ENCODE peak calls at places on chromosomes 16 and 17, in seven cellular contexts. R is activated effector memory CD4-positive, alpha-beta T cell treated with anti-CD3 and anti-CD28 coated beads, Interleukin-2, amount 50 U/mL, for 16 hours; W is AG09309; Y is activated CD4-positive, alpha-beta T cell treated with anti-CD3 and anti-CD28 coated beads for 48 hours; U is stimulated activated CD4-positive, alpha-beta T cell treated with anti-CD3 and anti-CD28 coated beads, Interleukin-1b, Interleukin-23, amount 100 ng/mL, for 24 hours; J is DMS53; H is bronchial epithelial cell. T is an unnamed sample.

GRCh38 chr17:72588961-72589360 is 468.1 kb downstream of the SOX9 start:
- DNase-seq in U (no peak), W (no peak), Y (peak; percentile 15), R (peak; percentile 73), H (peak; percentile 98), J (peak; percentile 99), T (no peak)

GRCh38 chr16:8961811-8962390 is 1.8 kb downstream of the USP7 start:
- DNase-seq in Y (peak; percentile 19), H (no peak), R (no peak), U (no peak), J (peak; percentile 30), W (no peak), T (no peak)

GRCh38 chr16:87233928-87234327 is 83.3 kb downstream of the C16orf95 start:
- DNase-seq in U (no peak), J (no peak), W (no peak), R (no peak), H (no peak), Y (no peak), T (no peak)

GRCh38 chr17:80442764-80443163 is 27.8 kb downstream of the ENDOV start:
- DNase-seq in R (no peak), W (no peak), H (no peak), Y (no peak), J (no peak), U (no peak), T (no peak)

GRCh38 chr17:41739661-41740352 is 5.4 kb upstream of the HAP1 start:
- DNase-seq in U (no peak), Y (no peak), J (peak; percentile 87), W (peak; percentile 24), R (no peak), H (peak; percentile 94), T (no peak)

GRCh38 chr17:75733471-75733870 is 12.2 kb downstream of the ITGB4 start:
- DNase-seq in H (no peak), Y (no peak), J (no peak), R (no peak), U (no peak), W (no peak), T (no peak)

GRCh38 chr16:26911436-26911835 is 155.3 kb upstream of the C16orf82 start:
- DNase-seq in W (no peak), U (no peak), Y (no peak), R (no peak), J (no peak), H (no peak), T (no peak)

GRCh38 chr16:67198238-67198734 is 645 bp upstream of the ELMO3 start:
- DNase-seq in H (peak; percentile 69), Y (peak; percentile 43), W (no peak), J (peak; percentile 79), U (no peak), R (no peak), T (no peak)

GRCh38 chr16:11175106-11175795 is 80.8 kb downstream of the SOCS1 start:
- DNase-seq in W (no peak), H (no peak), U (no peak), J (no peak), Y (no peak), R (no peak), T (peak; percentile 49)

GRCh38 chr16:30953511-30954124 is 3.9 kb upstream of the SETD1A start:
- DNase-seq in W (no peak), J (peak; percentile 80), R (peak; percentile 86), Y (peak; percentile 79), U (peak; percentile 34), H (peak; percentile 48), T (no peak)

GRCh38 chr16:1537763-1538289 is 4.4 kb downstream of the TMEM204 start:
- DNase-seq in U (no peak), Y (peak; percentile 57), W (no peak), H (no peak), J (no peak), R (no peak), T (no peak)

GRCh38 chr16:67805718-67806427 is 487 bp downstream of the RANBP10 start:
- DNase-seq in W (no peak), H (no peak), R (no peak), U (no peak), J (peak; percentile 65), Y (no peak), T (no peak)

GRCh38 chr17:80760501-80760900 is 215.9 kb downstream of the RPTOR start:
- DNase-seq in W (no peak), Y (no peak), H (peak; percentile 61), U (no peak), R (peak; percentile 62), J (peak; percentile 99), T (peak; percentile 53)

GRCh38 chr17:66673668-66674276 is 161.1 kb upstream of the CACNG5 start:
- DNase-seq in R (peak; percentile 79), Y (peak; percentile 54), U (no peak), W (no peak), J (peak; percentile 74), H (peak; percentile 56), T (no peak)

GRCh38 chr16:86963600-86964575 is 353.3 kb downstream of the C16orf95 start:
- DNase-seq in H (no peak), W (no peak), Y (no peak), J (no peak), U (no peak), R (peak; percentile 41), T (no peak)

GRCh38 chr17:83005639-83006038 is 73.8 kb upstream of the METRNL start:
- DNase-seq in J (no peak), R (no peak), H (no peak), W (no peak), Y (no peak), U (no peak), T (no peak)

GRCh38 chr17:2155482-2156051 is 100.7 kb downstream of the HIC1 start:
- DNase-seq in U (no peak), J (no peak), W (no peak), H (no peak), R (no peak), Y (no peak), T (no peak)

GRCh38 chr17:64315032-64315490 is 52.0 kb upstream of the TEX2 start:
- DNase-seq in U (no peak), Y (no peak), R (no peak), W (no peak), J (no peak), H (no peak), T (no peak)

GRCh38 chr17:12993631-12994030 is 24.2 kb downstream of the ELAC2 start:
- DNase-seq in R (peak; percentile 58), Y (no peak), W (no peak), U (no peak), H (no peak), J (no peak), T (no peak)

GRCh38 chr16:67760206-67760605 is 41.1 kb upstream of the GFOD2 start:
- DNase-seq in W (no peak), U (no peak), J (no peak), Y (no peak), R (no peak), H (no peak), T (no peak)

GRCh38 chr17:8662973-8663372 is 32.4 kb upstream of the MYH10 start:
- DNase-seq in U (no peak), W (no peak), R (no peak), H (no peak), J (no peak), Y (no peak), T (no peak)

GRCh38 chr17:62689441-62690167 is 62.1 kb downstream of the MRC2 start:
- DNase-seq in W (no peak), Y (no peak), J (no peak), R (no peak), U (no peak), H (no peak), T (no peak)

GRCh38 chr16:621526-622105 is 9.2 kb upstream of the WFIKKN1 start:
- DNase-seq in W (no peak), Y (no peak), H (no peak), J (no peak), U (no peak), R (no peak), T (no peak)

GRCh38 chr17:40663252-40663651 is 1.7 kb downstream of the KRT222 start:
- DNase-seq in R (no peak), H (no peak), W (no peak), Y (no peak), U (no peak), J (no peak), T (no peak)

GRCh38 chr17:58506354-58507080 is 7.9 kb downstream of the MTMR4 start:
- DNase-seq in H (no peak), J (no peak), W (no peak), Y (no peak), R (no peak), U (no peak), T (no peak)

GRCh38 chr16:35207059-35207999 is 1747.9 kb downstream of the TP53TG3F start:
- DNase-seq in W (no peak), Y (peak; percentile 3), U (no peak), H (no peak), J (no peak), R (no peak), T (no peak)

GRCh38 chr17:13017623-13018462 is at the start of gene ELAC2:
- DNase-seq in W (peak; percentile 96), J (peak; percentile 93), U (peak; percentile 87), R (peak; percentile 99), Y (peak; percentile 97), H (peak; percentile 94), T (peak; percentile 98)

GRCh38 chr16:389317-389716 is 7.5 kb upstream of the PGAP6 start:
- DNase-seq in J (no peak), W (no peak), H (no peak), U (no peak), Y (no peak), R (no peak), T (no peak)

GRCh38 chr17:75181608-75182318 is 996 bp downstream of the SUMO2 start:
- DNase-seq in H (no peak), J (peak; percentile 44), W (no peak), Y (peak; percentile 62), R (peak; percentile 84), U (no peak), T (peak; percentile 21)

GRCh38 chr16:25093208-25094061 is 18.1 kb upstream of the LCMT1 start:
- DNase-seq in R (no peak), U (no peak), J (no peak), H (no peak), Y (peak; percentile 34), W (no peak), T (no peak)

T was measured in stimulated activated naive B cell treated with anti-CD40 and anti-IgM and Interleukin-4, amounts not matched to agents 10 μg/mL and 1 μg/mL and 100 μg/mL, for 72 hours.